ENCODE peak calls at places on chromosomes 3 and 15, in six cellular contexts. One of them, this sample, is unnamed.
A peak's percentile ranks its signal among the peaks of the same experiment; 100 is the strongest.

GRCh38 chr3:29683306-29683993 is 402.6 kb downstream of the RBMS3 start:
- DNase-seq in ovary: no peak
- DNase-seq in PC-3: peak; percentile 49
- DNase-seq in fibroblast of lung: peak; percentile 57
- DNase-seq in tibial artery: no peak
- DNase-seq in neuronal stem cell: no peak
- DNase-seq in this sample: no peak

GRCh38 chr15:95371664-95372063 is 958.8 kb upstream of the NR2F2 start:
- DNase-seq in ovary: no peak
- DNase-seq in PC-3: peak; percentile 22
- DNase-seq in fibroblast of lung: peak; percentile 37
- DNase-seq in tibial artery: no peak
- DNase-seq in neuronal stem cell: no peak
- DNase-seq in this sample: no peak

GRCh38 chr3:111864821-111865656 is 6.0 kb downstream of the PHLDB2 start:
- DNase-seq in ovary: no peak
- DNase-seq in PC-3: no peak
- DNase-seq in fibroblast of lung: peak; percentile 80
- DNase-seq in tibial artery: no peak
- DNase-seq in neuronal stem cell: no peak
- DNase-seq in this sample: peak; percentile 44

GRCh38 chr3:50137567-50137966 is 17.6 kb upstream of the SEMA3F start:
- DNase-seq in ovary: no peak
- DNase-seq in PC-3: no peak
- DNase-seq in fibroblast of lung: no peak
- DNase-seq in tibial artery: no peak
- DNase-seq in neuronal stem cell: no peak
- DNase-seq in this sample: no peak

GRCh38 chr3:13119471-13120220 is 46.4 kb upstream of the IQSEC1 start:
- DNase-seq in ovary: no peak
- DNase-seq in PC-3: no peak
- DNase-seq in fibroblast of lung: no peak
- DNase-seq in tibial artery: peak; percentile 57
- DNase-seq in neuronal stem cell: no peak
- DNase-seq in this sample: no peak

GRCh38 chr15:30882861-30883433 is 20.8 kb upstream of the FAN1 start:
- DNase-seq in ovary: no peak
- DNase-seq in PC-3: no peak
- DNase-seq in fibroblast of lung: no peak
- DNase-seq in tibial artery: no peak
- DNase-seq in neuronal stem cell: no peak
- DNase-seq in this sample: peak; percentile 64

GRCh38 chr3:12318758-12319621 is 30.1 kb downstream of the PPARG start:
- DNase-seq in ovary: no peak
- DNase-seq in PC-3: peak; percentile 48
- DNase-seq in fibroblast of lung: peak; percentile 89
- DNase-seq in tibial artery: no peak
- DNase-seq in neuronal stem cell: no peak
- DNase-seq in this sample: no peak

GRCh38 chr3:32414527-32415202 is 23.0 kb downstream of the CMTM7 start:
- DNase-seq in ovary: no peak
- DNase-seq in PC-3: peak; percentile 77
- DNase-seq in fibroblast of lung: peak; percentile 31
- DNase-seq in tibial artery: no peak
- DNase-seq in neuronal stem cell: no peak
- DNase-seq in this sample: no peak

GRCh38 chr3:78880588-78881461 is 887.0 kb downstream of the ROBO1 start:
- DNase-seq in ovary: no peak
- DNase-seq in PC-3: no peak
- DNase-seq in fibroblast of lung: no peak
- DNase-seq in tibial artery: no peak
- DNase-seq in neuronal stem cell: no peak
- DNase-seq in this sample: no peak

GRCh38 chr15:50363612-50364011 is 8.6 kb upstream of the GABPB1 start:
- DNase-seq in ovary: no peak
- DNase-seq in PC-3: no peak
- DNase-seq in fibroblast of lung: no peak
- DNase-seq in tibial artery: no peak
- DNase-seq in neuronal stem cell: no peak
- DNase-seq in this sample: no peak

GRCh38 chr15:30038667-30039523 is 43.9 kb upstream of the GOLGA8J start:
- DNase-seq in ovary: no peak
- DNase-seq in PC-3: peak; percentile 17
- DNase-seq in fibroblast of lung: no peak
- DNase-seq in tibial artery: no peak
- DNase-seq in neuronal stem cell: no peak
- DNase-seq in this sample: peak; percentile 95

GRCh38 chr3:96266395-96267187 is 547.8 kb upstream of the EPHA6 start:
- DNase-seq in ovary: no peak
- DNase-seq in PC-3: peak; percentile 68
- DNase-seq in fibroblast of lung: no peak
- DNase-seq in tibial artery: no peak
- DNase-seq in neuronal stem cell: no peak
- DNase-seq in this sample: peak; percentile 52

GRCh38 chr15:36737430-36737891 is 158.0 kb downstream of the CDIN1 start:
- DNase-seq in ovary: no peak
- DNase-seq in PC-3: peak; percentile 81
- DNase-seq in fibroblast of lung: peak; percentile 29
- DNase-seq in tibial artery: no peak
- DNase-seq in neuronal stem cell: no peak
- DNase-seq in this sample: no peak

GRCh38 chr3:179244874-179245273 is 6.0 kb downstream of the KCNMB3 start:
- DNase-seq in ovary: no peak
- DNase-seq in PC-3: peak; percentile 4
- DNase-seq in fibroblast of lung: no peak
- DNase-seq in tibial artery: no peak
- DNase-seq in neuronal stem cell: no peak
- DNase-seq in this sample: no peak

GRCh38 chr3:155497930-155498647 is 204.6 kb upstream of the STRIT1 start:
- DNase-seq in ovary: no peak
- DNase-seq in PC-3: peak; percentile 85
- DNase-seq in fibroblast of lung: peak; percentile 69
- DNase-seq in tibial artery: no peak
- DNase-seq in neuronal stem cell: no peak
- DNase-seq in this sample: peak; percentile 73

GRCh38 chr3:2536575-2536974 is 437.9 kb downstream of the CNTN4 start:
- DNase-seq in ovary: no peak
- DNase-seq in PC-3: no peak
- DNase-seq in fibroblast of lung: no peak
- DNase-seq in tibial artery: no peak
- DNase-seq in neuronal stem cell: no peak
- DNase-seq in this sample: no peak

GRCh38 chr3:12158387-12159226 is at the start of gene TIMP4:
- DNase-seq in ovary: peak; percentile 38
- DNase-seq in PC-3: peak; percentile 27
- DNase-seq in fibroblast of lung: peak; percentile 64
- DNase-seq in tibial artery: peak; percentile 77
- DNase-seq in neuronal stem cell: peak; percentile 14
- DNase-seq in this sample: peak; percentile 35

GRCh38 chr15:80978685-80979084 is 10.9 kb downstream of the MESD start:
- DNase-seq in ovary: no peak
- DNase-seq in PC-3: peak; percentile 51
- DNase-seq in fibroblast of lung: peak; percentile 43
- DNase-seq in tibial artery: no peak
- DNase-seq in neuronal stem cell: no peak
- DNase-seq in this sample: no peak

GRCh38 chr3:106119691-106120090 is 250.9 kb upstream of the CBLB start:
- DNase-seq in ovary: no peak
- DNase-seq in PC-3: peak; percentile 34
- DNase-seq in fibroblast of lung: no peak
- DNase-seq in tibial artery: no peak
- DNase-seq in neuronal stem cell: no peak
- DNase-seq in this sample: no peak

GRCh38 chr3:42092006-42092405 is 849 bp downstream of the TRAK1 start:
- DNase-seq in ovary: no peak
- DNase-seq in PC-3: no peak
- DNase-seq in fibroblast of lung: no peak
- DNase-seq in tibial artery: no peak
- DNase-seq in neuronal stem cell: no peak
- DNase-seq in this sample: no peak

GRCh38 chr3:159252274-159252673 is 450.4 kb downstream of the MFSD1 start:
- DNase-seq in ovary: no peak
- DNase-seq in PC-3: peak; percentile 59
- DNase-seq in fibroblast of lung: no peak
- DNase-seq in tibial artery: no peak
- DNase-seq in neuronal stem cell: no peak
- DNase-seq in this sample: no peak

GRCh38 chr15:38690737-38691332 is 126.2 kb upstream of the RASGRP1 start:
- DNase-seq in ovary: peak; percentile 48
- DNase-seq in PC-3: peak; percentile 84
- DNase-seq in fibroblast of lung: peak; percentile 77
- DNase-seq in tibial artery: peak; percentile 69
- DNase-seq in neuronal stem cell: peak; percentile 85
- DNase-seq in this sample: peak; percentile 18

GRCh38 chr15:44177139-44177538 is 17.9 kb downstream of the FRMD5 start:
- DNase-seq in ovary: no peak
- DNase-seq in PC-3: no peak
- DNase-seq in fibroblast of lung: no peak
- DNase-seq in tibial artery: no peak
- DNase-seq in neuronal stem cell: no peak
- DNase-seq in this sample: no peak

GRCh38 chr3:150480802-150481201 is 65.5 kb downstream of the SERP1 start:
- DNase-seq in ovary: no peak
- DNase-seq in PC-3: no peak
- DNase-seq in fibroblast of lung: peak; percentile 31
- DNase-seq in tibial artery: no peak
- DNase-seq in neuronal stem cell: no peak
- DNase-seq in this sample: no peak

GRCh38 chr3:149599236-149599635 is 58.6 kb downstream of the WWTR1 start:
- DNase-seq in ovary: peak; percentile 64
- DNase-seq in PC-3: no peak
- DNase-seq in fibroblast of lung: peak; percentile 65
- DNase-seq in tibial artery: peak; percentile 84
- DNase-seq in neuronal stem cell: no peak
- DNase-seq in this sample: no peak

GRCh38 chr3:141321109-141321497 is 47.2 kb upstream of the ZBTB38 start:
- DNase-seq in ovary: no peak
- DNase-seq in PC-3: peak; percentile 16
- DNase-seq in fibroblast of lung: peak; percentile 23
- DNase-seq in tibial artery: no peak
- DNase-seq in neuronal stem cell: no peak
- DNase-seq in this sample: no peak

GRCh38 chr15:68344600-68344999 is 67.1 kb downstream of the FEM1B start:
- DNase-seq in ovary: no peak
- DNase-seq in PC-3: peak; percentile 47
- DNase-seq in fibroblast of lung: no peak
- DNase-seq in tibial artery: no peak
- DNase-seq in neuronal stem cell: no peak
- DNase-seq in this sample: no peak

GRCh38 chr15:78205856-78206255 is 28.5 kb downstream of the ACSBG1 start:
- DNase-seq in ovary: no peak
- DNase-seq in PC-3: no peak
- DNase-seq in fibroblast of lung: no peak
- DNase-seq in tibial artery: no peak
- DNase-seq in neuronal stem cell: no peak
- DNase-seq in this sample: no peak

GRCh38 chr3:177238661-177239216 is 41.5 kb upstream of the TBL1XR1 start:
- DNase-seq in ovary: no peak
- DNase-seq in PC-3: no peak
- DNase-seq in fibroblast of lung: no peak
- DNase-seq in tibial artery: no peak
- DNase-seq in neuronal stem cell: no peak
- DNase-seq in this sample: no peak

GRCh38 chr3:23861689-23862088 is 55.1 kb downstream of the NKIRAS1 start:
- DNase-seq in ovary: no peak
- DNase-seq in PC-3: no peak
- DNase-seq in fibroblast of lung: no peak
- DNase-seq in tibial artery: no peak
- DNase-seq in neuronal stem cell: no peak
- DNase-seq in this sample: no peak

GRCh38 chr3:23863060-23863459 is 53.7 kb downstream of the NKIRAS1 start:
- DNase-seq in ovary: no peak
- DNase-seq in PC-3: peak; percentile 42
- DNase-seq in fibroblast of lung: no peak
- DNase-seq in tibial artery: no peak
- DNase-seq in neuronal stem cell: no peak
- DNase-seq in this sample: no peak

GRCh38 chr3:23856286-23856685 is 50.5 kb downstream of the UBE2E1 start:
- DNase-seq in ovary: no peak
- DNase-seq in PC-3: no peak
- DNase-seq in fibroblast of lung: peak; percentile 71
- DNase-seq in tibial artery: no peak
- DNase-seq in neuronal stem cell: no peak
- DNase-seq in this sample: no peak

GRCh38 chr3:23859012-23859743 is 53.4 kb downstream of the UBE2E1 start:
- DNase-seq in ovary: peak; percentile 42
- DNase-seq in PC-3: peak; percentile 78
- DNase-seq in fibroblast of lung: peak; percentile 30
- DNase-seq in tibial artery: no peak
- DNase-seq in neuronal stem cell: no peak
- DNase-seq in this sample: peak; percentile 51

GRCh38 chr3:23859839-23860382 is 54.2 kb downstream of the UBE2E1 start:
- DNase-seq in ovary: no peak
- DNase-seq in PC-3: no peak
- DNase-seq in fibroblast of lung: no peak
- DNase-seq in tibial artery: no peak
- DNase-seq in neuronal stem cell: no peak
- DNase-seq in this sample: no peak
- H3K4me3 ChIP-seq in ovary: no peak overlapping the region
- H3K4me3 ChIP-seq in PC-3: no peak overlapping the region
- H3K4me3 ChIP-seq in fibroblast of lung: no peak overlapping the region
- H3K4me3 ChIP-seq in tibial artery: no peak overlapping the region
- H3K4me3 ChIP-seq in neuronal stem cell: no peak overlapping the region
- H3K4me3 ChIP-seq in this sample: no peak overlapping the region

GRCh38 chr3:144051211-144051610 is 79.6 kb downstream of the DIPK2A start:
- DNase-seq in ovary: no peak
- DNase-seq in PC-3: no peak
- DNase-seq in fibroblast of lung: no peak
- DNase-seq in tibial artery: no peak
- DNase-seq in neuronal stem cell: no peak
- DNase-seq in this sample: no peak
- H3K9me3 ChIP-seq in ovary: no peaks in the 10 kb centered on the region
- H3K9me3 ChIP-seq in PC-3: no peaks in the 10 kb centered on the region
- H3K9me3 ChIP-seq in fibroblast of lung: no peaks in the 10 kb centered on the region
- H3K9me3 ChIP-seq in tibial artery: no peaks in the 10 kb centered on the region
- H3K9me3 ChIP-seq in neuronal stem cell: no peaks in the 10 kb centered on the region
- H3K9me3 ChIP-seq in this sample: no peaks in the 10 kb centered on the region

GRCh38 chr3:107235193-107235922 is 141.9 kb upstream of the CCDC54 start:
- DNase-seq in ovary: no peak
- DNase-seq in PC-3: no peak
- DNase-seq in fibroblast of lung: no peak
- DNase-seq in tibial artery: no peak
- DNase-seq in neuronal stem cell: no peak
- DNase-seq in this sample: peak; percentile 16
- H3K4me3 ChIP-seq in ovary: peak overlapping the region; percentile 40
- H3K4me3 ChIP-seq in PC-3: peak overlapping the region; percentile 73
- H3K4me3 ChIP-seq in fibroblast of lung: peak overlapping the region; percentile 81
- H3K4me3 ChIP-seq in tibial artery: peak overlapping the region; percentile 50
- H3K4me3 ChIP-seq in neuronal stem cell: no peak overlapping the region
- H3K4me3 ChIP-seq in this sample: peak overlapping the region; percentile 49

DNA sequence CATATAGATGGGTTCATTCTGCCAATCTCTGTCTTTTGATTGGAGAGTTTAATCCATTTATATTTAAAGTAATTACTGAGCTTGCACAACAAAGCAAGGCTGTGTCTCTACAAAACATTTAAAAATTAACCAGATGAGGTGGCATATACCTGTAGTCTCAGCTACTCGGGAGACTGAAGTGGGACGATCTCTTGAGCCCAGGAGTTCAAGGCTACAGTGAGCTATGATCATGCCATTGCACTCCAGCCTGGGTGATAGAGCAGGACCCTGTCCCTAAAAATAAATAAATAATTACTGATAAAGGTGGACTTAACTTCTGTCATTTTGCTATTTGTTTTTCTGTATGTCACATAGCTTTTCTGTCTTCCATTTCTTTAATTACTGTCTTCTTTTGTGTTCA is 78.1 kb downstream of the PDE8A start:
- DNase-seq in ovary: no peak
- DNase-seq in PC-3: no peak
- DNase-seq in fibroblast of lung: no peak
- DNase-seq in tibial artery: no peak
- DNase-seq in neuronal stem cell: no peak
- DNase-seq in this sample: no peak
- H3K9me3 ChIP-seq in ovary: no peaks in the 10 kb centered on the region
- H3K9me3 ChIP-seq in PC-3: no peaks in the 10 kb centered on the region
- H3K9me3 ChIP-seq in fibroblast of lung: no peaks in the 10 kb centered on the region
- H3K9me3 ChIP-seq in tibial artery: no peaks in the 10 kb centered on the region
- H3K9me3 ChIP-seq in neuronal stem cell: peaks cover 20% of the 10 kb centered on the region
- H3K9me3 ChIP-seq in this sample: peaks cover 20% of the 10 kb centered on the region

This sample was measured in MG63.